ENCODE peak calls at places on chromosome 22, in four cellular contexts. S is GM12878, W is K562, F is SK-N-SH. B is an unnamed sample.

GRCh38 chr22:40220316-40221054 is 42.8 kb downstream of the TNRC6B start:
- DNase-seq in S (no peak), W (no peak), F (no peak), B (no peak)

GRCh38 chr22:40216041-40216756 is 38.5 kb downstream of the TNRC6B start:
- DNase-seq in S (peak), W (no peak), F (no peak), B (no peak)

GRCh38 chr22:39703890-39704658 is 133.5 kb downstream of the CACNA1I start:
- DNase-seq in S (no peak), W (no peak), F (no peak), B (no peak)

GRCh38 chr22:20057596-20058268 is 22.3 kb upstream of the DGCR8 start:
- DNase-seq in S (no peak), W (peak), F (no peak), B (no peak)

GRCh38 chr22:19812910-19813309 is 41.8 kb downstream of the GNB1L start:
- DNase-seq in S (no peak), W (no peak), F (no peak), B (no peak)

GRCh38 chr22:50236731-50237409 is 8.0 kb downstream of the TUBGCP6 start:
- DNase-seq in S (no peak), W (no peak), F (no peak), B (no peak)

GRCh38 chr22:41619979-41620645 is 731 bp downstream of the DESI1 start:
- DNase-seq in S (no peak), W (no peak), F (peak), B (peak)

GRCh38 chr22:50305658-50306566 is 1.5 kb downstream of the PLXNB2 start:
- DNase-seq in S (peak), W (peak), F (peak), B (no peak)

GRCh38 chr22:28021998-28022660 is 103.1 kb upstream of the PITPNB start:
- DNase-seq in S (no peak), W (no peak), F (no peak), B (no peak)

GRCh38 chr22:33807465-33807864 is 112.8 kb downstream of the LARGE1 start:
- DNase-seq in S (no peak), W (no peak), F (no peak), B (no peak)

GRCh38 chr22:33798401-33798800 is 121.9 kb downstream of the LARGE1 start:
- DNase-seq in S (no peak), W (no peak), F (no peak), B (no peak)

GRCh38 chr22:33803371-33803770 is 116.9 kb downstream of the LARGE1 start:
- DNase-seq in S (no peak), W (no peak), F (no peak), B (no peak)

GRCh38 chr22:33806191-33806590 is 114.1 kb downstream of the LARGE1 start:
- DNase-seq in S (peak), W (no peak), F (no peak), B (no peak)

DNA sequence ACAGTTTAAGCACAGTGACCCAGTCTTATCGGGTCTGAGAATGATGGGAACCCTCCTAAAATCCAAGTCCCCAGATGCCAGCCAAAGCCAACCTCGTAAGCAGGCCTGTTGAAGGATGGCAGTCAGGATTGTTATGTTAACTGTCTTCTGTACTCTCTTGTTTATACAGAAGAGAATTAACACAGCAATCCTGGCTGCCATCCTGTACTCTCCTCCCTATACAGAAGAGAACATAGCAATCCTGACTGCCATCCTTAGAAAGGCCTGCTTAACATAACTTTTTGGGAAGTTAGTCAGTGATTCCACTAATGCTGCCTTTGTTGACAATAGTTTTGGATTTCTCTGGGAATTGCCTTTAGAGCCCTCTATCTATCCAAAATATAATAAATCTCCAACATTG is 116.4 kb downstream of the LARGE1 start:
- DNase-seq in S (no peak), W (no peak), F (no peak), B (no peak)
- TF ChIP-seq USF1 in S (no peak), W (no peak), F (no peak), B (no peak)

GRCh38 chr22:22773979-22774738 is 113.5 kb upstream of the IGLL5 start:
- DNase-seq in S (no peak), W (peak), F (no peak), B (no peak)
- TF ChIP-seq USF1 in S (no peak), W (no peak), F (no peak), B (no peak)

GRCh38 chr22:45966320-45966891 is 10.6 kb downstream of the WNT7B start:
- DNase-seq in S (no peak), W (no peak), F (no peak), B (no peak)
- TF ChIP-seq USF1 in S (no peak), W (no peak), F (no peak), B (no peak)

DNA sequence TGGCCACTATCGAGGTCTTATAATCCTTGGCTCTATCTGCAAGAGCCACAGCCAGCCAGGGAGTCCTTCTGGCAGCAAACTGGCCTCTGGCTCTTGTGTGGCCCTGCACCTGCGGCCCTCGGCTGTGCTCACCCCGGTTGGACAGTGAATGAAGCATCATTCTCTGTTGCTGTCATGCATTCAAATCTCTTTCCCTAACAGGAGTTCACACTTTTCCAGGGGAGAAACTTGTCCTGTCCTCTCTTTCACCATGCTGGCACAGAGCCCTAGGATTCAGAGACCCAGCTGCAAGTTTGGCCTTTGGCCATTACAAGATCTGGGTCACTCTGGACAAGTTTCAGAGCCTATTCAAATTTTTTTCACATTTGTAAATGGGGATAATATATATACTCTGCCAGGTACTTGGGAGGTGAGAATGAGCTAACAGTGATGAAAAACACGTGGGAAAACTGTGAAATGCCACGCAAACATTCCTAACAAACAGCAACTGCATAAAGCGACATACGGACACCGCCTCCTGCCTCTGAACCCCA is 34.2 kb downstream of the TMEM184B start:
- DNase-seq in S (no peak), W (no peak), F (no peak), B (no peak)
- TF ChIP-seq USF1 in S (no peak), W (no peak), F (no peak), B (no peak)

DNA sequence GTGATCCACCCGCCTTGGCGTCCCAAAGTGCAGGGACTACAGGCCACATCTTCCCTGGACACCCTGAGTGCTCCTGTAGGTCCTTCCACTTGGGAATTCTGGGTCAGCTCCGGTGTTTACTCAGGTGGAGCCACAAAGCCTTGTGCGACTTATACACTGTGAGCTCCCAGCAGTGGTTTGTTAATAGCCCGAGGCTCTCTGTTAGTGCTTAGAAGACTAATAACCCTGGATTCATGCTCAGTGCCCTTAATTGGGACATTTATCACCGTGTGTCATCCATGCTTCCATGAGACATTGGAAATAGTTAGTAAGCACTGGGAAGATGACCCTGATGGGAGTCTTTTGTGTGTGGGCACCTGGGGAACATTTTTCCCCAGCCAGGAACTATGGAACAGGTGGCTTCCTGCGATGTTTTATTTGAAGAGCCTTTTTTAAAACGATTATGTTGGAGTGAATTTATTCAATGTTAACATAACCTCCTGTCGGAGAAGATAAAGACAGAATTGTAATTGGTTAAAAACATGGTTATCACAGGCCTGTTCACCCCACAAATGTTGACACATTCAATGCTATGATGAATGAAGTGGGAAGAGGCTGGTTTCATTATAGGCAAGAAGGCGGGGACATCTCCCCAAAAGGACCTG is 188.8 kb downstream of the MYO18B start:
- DNase-seq in S (no peak), W (no peak), F (no peak), B (no peak)
- TF ChIP-seq USF1 in S (no peak), W (no peak), F (no peak), B (no peak)

GRCh38 chr22:36435516-36436415 is 45.7 kb downstream of the TXN2 start:
- DNase-seq in S (peak), W (no peak), F (no peak), B (peak)
- TF ChIP-seq USF1 in S (no peak), W (no peak), F (no peak), B (no peak)

DNA sequence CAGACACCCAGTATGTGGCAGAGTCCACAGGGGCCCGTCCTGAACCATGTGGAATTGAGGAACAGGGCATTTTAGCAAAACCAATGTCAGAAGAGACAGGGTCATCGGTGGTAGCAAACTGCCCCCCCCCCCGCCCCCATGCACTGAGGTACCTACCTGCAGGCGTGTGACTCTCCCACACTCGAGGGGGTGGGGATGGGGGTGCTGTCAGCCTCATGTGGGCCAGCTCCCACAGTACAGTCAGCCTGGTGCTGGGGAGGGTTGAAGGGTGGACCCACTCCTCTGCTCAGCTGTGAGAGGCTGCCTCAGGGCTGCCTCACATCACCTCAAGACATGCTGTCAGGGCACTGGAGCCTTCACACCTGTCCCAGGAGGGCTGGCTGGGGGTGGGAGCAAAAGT is 10.7 kb upstream of the SUSD2 start:
- DNase-seq in S (no peak), W (no peak), F (no peak), B (no peak)
- TF ChIP-seq USF1 in S (no peak), W (no peak), F (no peak), B (no peak)

GRCh38 chr22:48404801-48405447 is 1422.7 kb downstream of the BRD1 start:
- DNase-seq in S (no peak), W (no peak), F (no peak), B (no peak)

GRCh38 chr22:48402591-48403031 is 1425.1 kb downstream of the BRD1 start:
- DNase-seq in S (no peak), W (no peak), F (no peak), B (no peak)

GRCh38 chr22:48405741-48406140 is 1421.9 kb downstream of the BRD1 start:
- DNase-seq in S (no peak), W (no peak), F (no peak), B (no peak)

GRCh38 chr22:48403521-48403921 is 1424.2 kb downstream of the BRD1 start:
- DNase-seq in S (no peak), W (no peak), F (no peak), B (no peak)

GRCh38 chr22:48404004-48404403 is 1423.7 kb downstream of the BRD1 start:
- DNase-seq in S (no peak), W (no peak), F (no peak), B (no peak)
- TF ChIP-seq USF1 in S (no peak), W (no peak), F (no peak), B (no peak)

DNA sequence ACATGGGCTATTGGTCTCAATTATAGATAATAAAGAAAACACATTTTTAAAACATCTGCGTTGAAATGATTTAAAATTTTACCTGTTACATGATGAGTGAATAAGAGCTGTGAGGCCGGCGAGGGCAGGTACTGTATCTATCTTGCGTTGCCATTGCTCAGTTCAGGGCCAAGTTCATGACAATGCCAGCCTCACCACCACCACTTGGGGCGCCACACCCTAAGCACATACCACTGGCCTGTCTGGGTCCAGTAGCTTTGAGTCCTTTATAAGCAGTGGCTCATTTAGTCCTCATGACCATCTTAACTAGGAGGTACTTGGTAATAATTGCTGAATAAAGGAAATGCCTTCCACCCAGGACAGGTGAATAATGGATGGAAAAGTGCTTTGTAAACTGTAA is 14.5 kb upstream of the MB start:
- DNase-seq in S (no peak), W (peak), F (peak), B (peak)
- TF ChIP-seq USF1 in S (no peak), W (no peak), F (no peak), B (no peak)

GRCh38 chr22:31233001-31233400 is 20.9 kb downstream of the LIMK2 start:
- DNase-seq in S (no peak), W (no peak), F (no peak), B (no peak)

GRCh38 chr22:31230155-31230870 is 18.2 kb downstream of the LIMK2 start:
- DNase-seq in S (peak), W (no peak), F (no peak), B (no peak)

GRCh38 chr22:31238057-31238456 is 26.0 kb downstream of the LIMK2 start:
- DNase-seq in S (no peak), W (no peak), F (no peak), B (no peak)

GRCh38 chr22:31230871-31231621 is 18.9 kb downstream of the LIMK2 start:
- DNase-seq in S (no peak), W (peak), F (peak), B (no peak)

DNA sequence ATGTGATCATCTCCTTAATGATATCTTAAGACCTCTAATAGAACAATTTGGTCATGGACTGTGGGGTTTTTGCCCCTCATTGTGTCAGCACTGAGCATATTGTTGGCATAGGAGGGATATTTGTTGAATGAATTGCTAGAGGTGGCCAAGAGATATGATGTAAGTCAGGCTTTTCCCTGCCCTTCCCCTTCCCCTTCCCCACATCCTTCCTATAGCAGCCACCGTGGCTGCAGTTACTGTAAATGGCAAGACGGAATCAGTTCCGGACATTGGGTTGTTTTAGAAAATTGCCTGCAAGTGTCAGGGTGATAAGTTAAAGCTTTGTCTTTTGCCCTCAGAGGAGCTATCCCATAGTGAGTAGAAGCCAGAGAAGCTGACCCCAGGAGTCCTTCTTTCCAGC is 23.0 kb downstream of the LIMK2 start:
- DNase-seq in S (no peak), W (no peak), F (no peak), B (no peak)
- TF ChIP-seq USF1 in S (no peak), W (no peak), F (no peak), B (no peak)

B was measured in WTC11.